ENCODE peak calls at places on chromosomes 2 and 18, in eight cellular contexts. I, A, P, J, O, X, C and R are unnamed samples.

GRCh38 chr2:133561045-133561852 is 7.0 kb downstream of the NCKAP5 start:
- DNase-seq in I (no peak), A (no peak), P (no peak), J (no peak), O (peak; percentile 80), X (no peak), C (no peak), R (no peak)

GRCh38 chr2:96876036-96876810 is 6.3 kb upstream of the SEMA4C start:
- DNase-seq in I (no peak), A (no peak), P (no peak), J (no peak), O (no peak), X (no peak), C (no peak), R (no peak)

GRCh38 chr2:120203341-120204021 is 19.7 kb downstream of the TMEM185B start:
- DNase-seq in I (no peak), A (no peak), P (no peak), J (no peak), O (peak; percentile 26), X (no peak), C (no peak), R (no peak)

GRCh38 chr18:56501896-56502295 is 136.5 kb downstream of the TXNL1 start:
- DNase-seq in I (no peak), A (no peak), P (no peak), J (no peak), O (peak; percentile 80), X (no peak), C (no peak), R (no peak)

GRCh38 chr2:189233527-189233926 is 54.0 kb upstream of the COL5A2 start:
- DNase-seq in I (no peak), A (no peak), P (no peak), J (no peak), O (peak; percentile 22), X (no peak), C (no peak), R (no peak)

GRCh38 chr2:79717364-79718007 is 204.6 kb downstream of the CTNNA2 start:
- DNase-seq in I (no peak), A (no peak), P (no peak), J (no peak), O (peak; percentile 0), X (no peak), C (no peak), R (no peak)

GRCh38 chr2:168976034-168976654 is 55.0 kb downstream of the ABCB11 start:
- DNase-seq in I (no peak), A (no peak), P (no peak), J (no peak), O (no peak), X (no peak), C (no peak), R (no peak)

GRCh38 chr2:61340242-61340641 is 130.6 kb downstream of the USP34 start:
- DNase-seq in I (no peak), A (no peak), P (no peak), J (no peak), O (peak; percentile 63), X (no peak), C (no peak), R (no peak)

GRCh38 chr2:228039752-228040534 is 141.5 kb downstream of the SPHKAP start:
- DNase-seq in I (no peak), A (no peak), P (no peak), J (no peak), O (peak; percentile 39), X (no peak), C (no peak), R (no peak)

GRCh38 chr18:9210996-9211395 is 74.4 kb downstream of the ANKRD12 start:
- DNase-seq in I (no peak), A (no peak), P (no peak), J (no peak), O (no peak), X (no peak), C (no peak), R (no peak)

GRCh38 chr18:21117385-21118135 is 5.9 kb upstream of the ROCK1 start:
- DNase-seq in I (no peak), A (no peak), P (no peak), J (no peak), O (peak; percentile 80), X (no peak), C (no peak), R (no peak)

GRCh38 chr2:232540441-232541041 is 1.0 kb downstream of the CHRNG start:
- DNase-seq in I (no peak), A (no peak), P (no peak), J (no peak), O (no peak), X (no peak), C (no peak), R (peak; percentile 54)

GRCh38 chr2:98730851-98731708 is at the start of gene MGAT4A:
- DNase-seq in I (peak; percentile 71), A (peak; percentile 62), P (peak; percentile 70), J (peak; percentile 88), O (peak; percentile 47), X (peak; percentile 74), C (peak; percentile 78), R (peak; percentile 87)

GRCh38 chr2:37809525-37809924 is 115.6 kb upstream of the RMDN2 start:
- DNase-seq in I (peak; percentile 51), A (no peak), P (peak; percentile 27), J (no peak), O (peak; percentile 72), X (no peak), C (no peak), R (no peak)

GRCh38 chr2:118848381-118849225 is 1.2 kb upstream of the EN1 start:
- DNase-seq in I (no peak), A (no peak), P (no peak), J (no peak), O (no peak), X (no peak), C (no peak), R (no peak)
- H3K4me3 ChIP-seq in I (no peak overlapping the region), A (no peak overlapping the region), P (no peak overlapping the region), J (no peak overlapping the region), O (peak overlapping the region; percentile 27), X (no peak overlapping the region), C (no peak overlapping the region), R (peak overlapping the region; percentile 12)

GRCh38 chr18:23542471-23542870 is 39.2 kb downstream of the RMC1 start:
- DNase-seq in I (no peak), A (no peak), P (no peak), J (no peak), O (no peak), X (no peak), C (no peak), R (no peak)
- TF ChIP-seq CTCF in I (no peak), A (no peak), P (no peak), J (no peak), O (no peak), X (no peak), C (no peak), R (no peak)

GRCh38 chr2:158805936-158806335 is 10.8 kb downstream of the DAPL1 start:
- DNase-seq in I (no peak), A (no peak), P (no peak), J (no peak), O (no peak), X (no peak), C (no peak), R (no peak)
- H3K27ac ChIP-seq in I (no peak overlapping the region), A (no peak overlapping the region), P (no peak overlapping the region), J (no peak overlapping the region), O (no peak overlapping the region), X (no peak overlapping the region), C (no peak overlapping the region), R (no peak overlapping the region)

GRCh38 chr2:174059178-174059874 is 94.2 kb upstream of the SP3 start:
- DNase-seq in I (no peak), A (no peak), P (no peak), J (no peak), O (peak; percentile 35), X (no peak), C (no peak), R (no peak)
- H3K4me3 ChIP-seq in I (no peak overlapping the region), A (no peak overlapping the region), P (no peak overlapping the region), J (no peak overlapping the region), O (no peak overlapping the region), X (no peak overlapping the region), C (no peak overlapping the region), R (no peak overlapping the region)

GRCh38 chr2:191516260-191516659 is 161.7 kb upstream of the NABP1 start:
- DNase-seq in I (no peak), A (no peak), P (no peak), J (no peak), O (no peak), X (no peak), C (no peak), R (no peak)

DNA sequence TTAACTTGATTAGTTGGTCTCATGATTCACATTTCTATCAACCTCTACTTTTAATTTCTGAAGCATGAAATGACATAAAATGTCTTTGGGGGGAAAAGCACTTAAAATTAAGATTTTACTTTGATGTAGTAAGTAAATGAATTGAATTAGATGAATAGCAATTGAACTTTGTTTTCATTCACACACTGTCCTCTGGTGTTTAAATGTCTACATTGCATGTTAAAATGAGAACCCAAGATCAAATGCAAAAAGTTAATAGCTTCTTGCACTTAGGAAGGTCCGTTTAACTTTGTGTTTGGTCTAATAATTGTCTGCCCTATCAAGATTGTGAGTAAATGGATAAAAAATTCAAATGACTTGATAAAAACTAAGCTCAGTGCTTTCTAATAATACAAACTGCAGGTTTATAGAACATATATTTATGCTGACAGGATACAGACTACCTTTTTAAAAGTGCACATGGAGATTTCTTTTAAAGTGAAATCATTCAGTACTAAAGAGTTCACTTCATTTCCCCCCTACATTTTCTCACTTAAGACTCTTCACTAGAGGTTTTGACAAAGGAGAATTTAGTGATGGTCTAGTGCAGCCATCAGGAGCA is 156.2 kb upstream of the NABP1 start:
- DNase-seq in I (no peak), A (no peak), P (no peak), J (no peak), O (peak; percentile 51), X (no peak), C (no peak), R (no peak)
- TF ChIP-seq CTCF in I (peak; percentile 71), A (peak; percentile 69), P (peak; percentile 38), J (peak; percentile 59), O (peak; percentile 78), X (peak; percentile 84), C (peak; percentile 78), R (peak; percentile 52)